ENCODE peak calls at places on chromosomes 16 and 17, in nine cellular contexts. V is breast epithelium; F is GM23248; B is mammary epithelial cell; D is SJCRH30; O is upper lobe of right lung; J is CD8-positive, alpha-beta T cell; L is ovary; Z is IMR-90. G is an unnamed sample. For H3K4me1 and H3K27me3, the result is how much of the 10 kb centered on the place peaks cover.

GRCh38 chr17:11296994-11297393 is 56.0 kb downstream of the SHISA6 start:
- DNase-seq in V (no peak), F (no peak), B (no peak), D (peak), O (no peak), J (no peak), L (no peak), Z (no peak), G (no peak)

GRCh38 chr16:78522327-78522726 is 422.9 kb downstream of the WWOX start:
- DNase-seq in V (no peak), F (no peak), B (no peak), D (no peak), O (no peak), J (no peak), L (no peak), Z (no peak), G (no peak)

GRCh38 chr16:22788190-22788530 is 25.8 kb upstream of the HS3ST2 start:
- DNase-seq in V (no peak), F (no peak), B (peak), D (no peak), O (no peak), J (no peak), L (no peak), Z (no peak), G (no peak)

GRCh38 chr16:81558444-81559175 is 114.0 kb downstream of the CMIP start:
- DNase-seq in V (peak), F (no peak), B (no peak), D (no peak), O (peak), J (no peak), L (no peak), Z (no peak), G (peak)

GRCh38 chr17:64003526-64004121 is 5.5 kb downstream of the PRR29 start:
- DNase-seq in V (no peak), F (no peak), B (no peak), D (no peak), O (no peak), J (no peak), L (no peak), Z (no peak), G (peak)

GRCh38 chr16:79595261-79595660 is 5.3 kb downstream of the MAF start:
- DNase-seq in V (no peak), F (no peak), B (peak), D (no peak), O (no peak), J (no peak), L (no peak), Z (no peak), G (no peak)

GRCh38 chr17:34850964-34851363 is 110.3 kb downstream of the CCT6B start:
- DNase-seq in V (no peak), F (no peak), B (no peak), D (no peak), O (no peak), J (no peak), L (no peak), Z (no peak), G (peak)

GRCh38 chr17:34081269-34081668 is 173.8 kb upstream of the CCL2 start:
- DNase-seq in V (no peak), F (peak), B (no peak), D (peak), O (no peak), J (no peak), L (no peak), Z (peak), G (peak)

GRCh38 chr16:56382901-56383355 is 42.4 kb downstream of the AMFR start:
- DNase-seq in V (peak), F (peak), B (peak), D (no peak), O (no peak), J (no peak), L (no peak), Z (peak), G (no peak)

GRCh38 chr17:10754861-10755591 is 25.2 kb upstream of the TMEM220 start:
- DNase-seq in V (no peak), F (no peak), B (no peak), D (no peak), O (no peak), J (no peak), L (no peak), Z (no peak), G (peak)

GRCh38 chr17:47686276-47686635 is 7.7 kb upstream of the TBKBP1 start:
- DNase-seq in V (no peak), F (peak), B (peak), D (no peak), O (no peak), J (no peak), L (no peak), Z (peak), G (no peak)

GRCh38 chr16:86040496-86040895 is 141.5 kb downstream of the IRF8 start:
- DNase-seq in V (no peak), F (no peak), B (no peak), D (no peak), O (peak), J (no peak), L (no peak), Z (no peak), G (peak)

GRCh38 chr16:48963306-48963705 is 318.3 kb downstream of the CBLN1 start:
- DNase-seq in V (no peak), F (peak), B (peak), D (no peak), O (no peak), J (no peak), L (no peak), Z (peak), G (no peak)

GRCh38 chr16:11535494-11535893 is 51.2 kb downstream of the LITAF start:
- DNase-seq in V (peak), F (no peak), B (peak), D (no peak), O (no peak), J (no peak), L (no peak), Z (no peak), G (no peak)

GRCh38 chr16:84241778-84242177 is 2.0 kb upstream of the KCNG4 start:
- DNase-seq in V (no peak), F (no peak), B (no peak), D (no peak), O (no peak), J (no peak), L (no peak), Z (no peak), G (no peak)

GRCh38 chr16:35377142-35377541 is 1917.7 kb downstream of the TP53TG3F start:
- DNase-seq in V (no peak), F (no peak), B (no peak), D (no peak), O (no peak), J (no peak), L (no peak), Z (no peak), G (no peak)

GRCh38 chr17:14304876-14305636 is 4.2 kb downstream of the HS3ST3B1 start:
- DNase-seq in V (no peak), F (peak), B (no peak), D (peak), O (no peak), J (no peak), L (no peak), Z (no peak), G (peak)

GRCh38 chr17:8222380-8222629 is 11.9 kb upstream of the AURKB start:
- DNase-seq in V (no peak), F (no peak), B (no peak), D (no peak), O (no peak), J (no peak), L (no peak), Z (no peak), G (peak)

GRCh38 chr17:1201132-1201702 is 21.4 kb upstream of the ABR start:
- DNase-seq in V (no peak), F (no peak), B (no peak), D (no peak), O (no peak), J (peak), L (no peak), Z (no peak), G (no peak)

GRCh38 chr16:21037736-21038135 is 112.9 kb downstream of the DNAH3 start:
- DNase-seq in V (no peak), F (no peak), B (no peak), D (no peak), O (no peak), J (no peak), L (no peak), Z (no peak), G (no peak)

GRCh38 chr17:31002047-31002446 is 31.2 kb downstream of the RNF135 start:
- DNase-seq in V (no peak), F (no peak), B (no peak), D (no peak), O (no peak), J (no peak), L (no peak), Z (no peak), G (no peak)

GRCh38 chr17:13885953-13886889 is 183.1 kb upstream of the COX10 start:
- DNase-seq in V (no peak), F (peak), B (no peak), D (peak), O (no peak), J (no peak), L (no peak), Z (peak), G (peak)

GRCh38 chr16:15856217-15856616 is 611 bp downstream of the MYH11 start:
- DNase-seq in V (no peak), F (no peak), B (no peak), D (no peak), O (no peak), J (no peak), L (no peak), Z (no peak), G (no peak)

GRCh38 chr17:2547176-2547575 is 35.5 kb upstream of the METTL16 start:
- DNase-seq in V (no peak), F (peak), B (peak), D (no peak), O (no peak), J (no peak), L (no peak), Z (peak), G (no peak)

GRCh38 chr17:79023886-79024771 is at the start of gene C1QTNF1:
- DNase-seq in V (no peak), F (peak), B (peak), D (peak), O (peak), J (peak), L (peak), Z (peak), G (peak)

GRCh38 chr16:53609536-53609935 is 94.1 kb downstream of the RPGRIP1L start:
- DNase-seq in V (no peak), F (no peak), B (no peak), D (no peak), O (no peak), J (no peak), L (no peak), Z (no peak), G (no peak)

GRCh38 chr17:54007855-54008254 is 185.1 kb downstream of the KIF2B start:
- DNase-seq in V (no peak), F (no peak), B (no peak), D (no peak), O (no peak), J (no peak), L (no peak), Z (no peak), G (no peak)

GRCh38 chr16:58030136-58030840 is 4.7 kb downstream of the MMP15 start:
- DNase-seq in V (no peak), F (no peak), B (no peak), D (no peak), O (peak), J (no peak), L (no peak), Z (no peak), G (no peak)

GRCh38 chr17:72853438-72854415 is 238.8 kb downstream of the SLC39A11 start:
- DNase-seq in V (no peak), F (no peak), B (no peak), D (no peak), O (no peak), J (no peak), L (no peak), Z (no peak), G (peak)

GRCh38 chr17:1487939-1488825 is 4.3 kb downstream of the MYO1C start:
- DNase-seq in V (peak), F (peak), B (peak), D (peak), O (peak), J (peak), L (peak), Z (peak), G (peak)

GRCh38 chr17:60495260-60495659 is 30.8 kb downstream of the APPBP2 start:
- DNase-seq in V (no peak), F (no peak), B (no peak), D (no peak), O (no peak), J (no peak), L (no peak), Z (no peak), G (no peak)

GRCh38 chr17:43015579-43015978 is 6.6 kb downstream of the VAT1 start:
- DNase-seq in V (no peak), F (no peak), B (no peak), D (no peak), O (no peak), J (no peak), L (no peak), Z (no peak), G (peak)

GRCh38 chr17:78771758-78772382 is 10.2 kb downstream of the CYTH1 start:
- DNase-seq in V (no peak), F (no peak), B (peak), D (no peak), O (no peak), J (no peak), L (no peak), Z (no peak), G (no peak)

GRCh38 chr17:55304171-55304859 is 39.6 kb downstream of the HLF start:
- DNase-seq in V (no peak), F (no peak), B (no peak), D (no peak), O (no peak), J (no peak), L (no peak), Z (no peak), G (peak)

GRCh38 chr17:50719924-50720805 is 762 bp downstream of the LUC7L3 start:
- DNase-seq in V (no peak), F (no peak), B (no peak), D (peak), O (no peak), J (no peak), L (no peak), Z (no peak), G (no peak)

GRCh38 chr17:21061971-21062526 is 19.2 kb upstream of the USP22 start:
- DNase-seq in V (no peak), F (no peak), B (no peak), D (no peak), O (no peak), J (no peak), L (no peak), Z (no peak), G (no peak)

DNA sequence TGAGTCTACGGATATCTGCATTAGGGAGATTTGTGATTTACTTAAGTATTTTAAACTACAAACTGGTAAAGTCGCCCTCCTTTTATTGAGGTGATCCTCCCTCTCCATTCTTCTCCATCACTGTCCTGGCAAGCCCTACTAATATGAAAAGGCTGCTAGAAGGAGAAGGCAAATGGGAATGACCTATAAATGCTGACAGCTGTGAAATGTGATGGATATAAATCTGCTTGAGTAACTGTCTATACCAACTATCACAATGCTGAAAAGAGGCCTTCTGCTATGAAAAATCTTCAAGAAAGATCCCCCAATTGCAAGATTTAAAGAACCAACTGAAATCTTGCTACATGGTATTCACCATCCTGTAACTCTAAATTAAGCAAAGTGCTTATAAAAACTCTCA is 15.5 kb downstream of the DNAJC7 start:
- DNase-seq in V (no peak), F (no peak), B (no peak), D (no peak), O (no peak), J (no peak), L (no peak), Z (no peak), G (no peak)
- H3K4me1 ChIP-seq in V (under half), F (under half), B (under half), D (under half), O (under half), J (under half), L (under half), Z (under half), G (under half)

GRCh38 chr17:77692571-77693161 is 265.8 kb upstream of the TNRC6C start:
- DNase-seq in V (peak), F (peak), B (peak), D (peak), O (peak), J (no peak), L (no peak), Z (peak), G (peak)
- H3K27me3 ChIP-seq in V (under half), F (under half), B (under half), D (under half), O (half or more), J (under half), L (under half), Z (half or more), G (under half)

DNA sequence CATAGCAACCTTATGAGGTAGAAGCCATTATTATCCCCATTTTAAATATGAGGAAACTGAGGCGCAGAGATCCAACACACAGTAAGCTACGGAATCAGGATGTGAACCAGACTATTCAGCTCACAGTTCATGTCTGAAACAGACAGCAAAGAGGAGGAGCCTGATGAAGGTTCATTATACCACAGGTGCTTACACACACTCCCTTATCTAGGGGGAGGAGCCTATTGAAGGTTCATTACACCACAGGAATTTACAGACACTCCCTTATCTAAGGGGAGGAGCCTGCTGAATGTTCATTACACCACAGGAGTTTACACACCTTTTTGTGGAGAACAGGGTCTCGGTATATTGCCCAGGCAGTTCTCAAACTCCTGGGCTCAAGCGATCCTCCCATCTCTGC is 21.9 kb downstream of the C16orf95 start:
- DNase-seq in V (no peak), F (no peak), B (peak), D (no peak), O (no peak), J (no peak), L (no peak), Z (no peak), G (no peak)
- H3K4me1 ChIP-seq in V (under half), F (under half), B (under half), D (under half), O (under half), J (under half), L (under half), Z (under half), G (under half)

DNA sequence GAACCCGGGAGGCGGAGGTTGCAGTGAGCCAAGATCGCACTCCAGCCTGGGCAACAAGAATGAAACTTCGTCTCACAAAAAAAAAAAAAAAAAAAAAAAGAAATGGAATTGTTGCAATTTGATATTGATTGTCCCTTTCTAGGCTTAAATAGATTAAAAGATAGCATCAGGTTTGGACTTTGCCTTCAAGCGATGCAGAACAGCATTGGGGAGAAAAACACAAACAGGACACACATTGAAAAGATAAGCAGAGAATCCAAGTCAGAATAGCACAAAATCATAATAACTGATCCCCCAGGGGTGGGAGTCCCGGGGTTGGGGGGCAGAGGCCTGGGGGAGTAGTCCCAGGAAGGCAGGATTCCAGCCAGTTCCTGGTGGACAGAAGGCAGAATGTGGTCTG is 3.9 kb upstream of the CREBBP start:
- DNase-seq in V (no peak), F (no peak), B (no peak), D (no peak), O (no peak), J (no peak), L (no peak), Z (no peak), G (no peak)
- H3K27me3 ChIP-seq in V (under half), F (under half), B (under half), D (under half), O (under half), J (under half), L (under half), Z (under half), G (under half)

DNA sequence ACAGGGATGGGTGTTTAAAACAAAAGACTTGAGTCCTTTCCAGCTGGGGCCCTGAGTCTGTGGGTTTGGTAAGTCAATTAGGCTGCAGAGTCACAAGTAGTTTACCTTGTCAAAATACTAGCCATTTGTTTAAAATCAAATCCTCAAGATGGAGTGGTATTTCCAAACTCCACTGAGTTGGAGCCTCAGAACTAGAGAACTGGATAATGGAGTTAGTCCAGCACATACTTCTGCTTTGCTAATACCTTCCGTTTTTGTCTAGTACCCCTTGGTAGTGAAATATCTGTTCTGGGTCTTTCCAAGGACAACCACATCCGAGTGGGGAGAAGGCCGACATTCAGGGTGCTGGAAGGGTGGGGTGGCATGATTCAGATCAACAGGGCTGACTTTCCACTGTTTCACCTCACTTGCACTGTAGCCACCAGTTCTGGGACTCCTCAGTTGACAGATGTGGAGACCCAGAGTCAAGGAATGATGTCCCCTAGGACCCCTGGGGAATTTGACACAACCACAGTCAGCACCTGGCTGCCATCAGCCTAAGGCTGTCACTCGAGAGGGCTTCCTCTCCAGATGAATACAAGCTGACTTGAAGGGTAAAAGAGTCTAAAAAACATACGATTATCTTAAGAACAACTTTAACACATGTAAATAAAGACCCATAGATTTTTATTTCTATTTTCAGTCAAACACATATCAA is 84.7 kb upstream of the HNF1B start:
- DNase-seq in V (no peak), F (no peak), B (no peak), D (no peak), O (no peak), J (no peak), L (no peak), Z (no peak), G (peak)
- H3K4me1 ChIP-seq in V (under half), F (under half), B (under half), D (under half), O (under half), J (under half), L (under half), Z (under half), G (under half)

DNA sequence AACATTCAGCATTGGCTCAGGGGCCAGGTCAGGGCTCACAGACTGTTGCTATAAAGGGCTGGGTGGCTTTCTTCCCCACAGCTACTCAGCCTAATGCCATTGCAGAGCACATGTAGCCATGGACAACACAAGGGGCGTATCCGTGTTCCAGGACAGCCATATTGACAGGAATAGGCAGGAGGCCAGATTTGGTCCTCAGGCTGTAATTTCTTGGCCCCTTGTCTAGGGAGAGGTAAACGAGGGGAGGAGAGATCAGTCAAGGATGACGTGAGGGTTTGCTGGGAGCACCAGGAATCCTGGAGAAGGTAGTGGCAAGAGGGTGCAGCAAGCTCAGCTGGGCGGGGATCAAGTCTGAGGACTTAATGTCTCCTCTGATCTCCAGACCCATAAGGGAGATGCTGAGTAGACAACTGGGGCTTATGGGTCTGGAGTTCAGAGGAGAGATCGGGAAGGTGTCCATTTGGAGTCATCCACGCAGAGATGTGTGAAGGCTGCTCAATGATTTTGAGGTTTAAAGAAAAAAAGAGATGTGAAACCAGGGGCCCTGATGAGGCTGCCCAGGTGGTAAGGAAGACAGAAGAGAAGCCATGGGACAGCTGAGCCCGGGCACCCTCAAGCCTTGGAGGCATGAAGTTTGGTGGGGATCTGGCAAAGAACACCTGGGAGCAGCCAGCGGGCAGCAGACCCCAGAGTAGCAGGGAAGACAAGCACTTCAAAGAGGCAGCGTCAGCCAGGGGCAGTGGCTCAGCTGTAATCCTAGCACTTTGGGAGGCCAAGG is 21.0 kb upstream of the MYO15B start:
- DNase-seq in V (no peak), F (no peak), B (no peak), D (no peak), O (no peak), J (no peak), L (no peak), Z (no peak), G (no peak)
- H3K27me3 ChIP-seq in V (under half), F (under half), B (under half), D (under half), O (under half), J (under half), L (under half), Z (under half), G (under half)

G was measured in endodermal cell.